ENCODE peak calls at places on chromosomes 1 and 21, in seven cellular contexts. S, Q, A, E, R, Z and U are unnamed samples. For H3K4me1, the result is how much of the 10 kb centered on the place peaks cover.

GRCh38 chr1:220813013-220813412 is 26.3 kb downstream of the MTARC1 start:
- DNase-seq in Q (no peak), S (no peak), Z (peak), A (no peak), R (no peak), E (no peak), U (no peak)

GRCh38 chr1:32900956-32901822 is at the start of gene TMEM54:
- DNase-seq in R (no peak), Z (peak), E (peak), A (peak), Q (peak), S (no peak), U (no peak)

GRCh38 chr1:76868154-76868882 is 1.0 kb downstream of the ST6GALNAC5 start:
- DNase-seq in E (peak), Z (peak), R (no peak), S (no peak), Q (peak), A (peak), U (no peak)

GRCh38 chr1:28756846-28757245 is 20.1 kb downstream of the YTHDF2 start:
- DNase-seq in S (no peak), Q (no peak), R (no peak), E (no peak), A (no peak), Z (peak), U (no peak)

GRCh38 chr1:182120411-182121258 is 59.1 kb upstream of the ZNF648 start:
- DNase-seq in A (peak), Z (no peak), E (peak), S (no peak), R (peak), Q (no peak), U (peak)

GRCh38 chr1:226497276-226497833 is 51.2 kb upstream of the STUM start:
- DNase-seq in A (no peak), Q (no peak), E (no peak), R (no peak), S (no peak), Z (no peak), U (no peak)

GRCh38 chr1:176880954-176881595 is 283.4 kb downstream of the ASTN1 start:
- DNase-seq in Q (peak), S (no peak), Z (peak), A (peak), R (peak), E (peak), U (peak)

GRCh38 chr21:43262427-43262826 is 93.6 kb downstream of the CRYAA start:
- DNase-seq in R (no peak), E (no peak), Q (peak), S (peak), A (no peak), Z (no peak), U (no peak)

GRCh38 chr1:109901508-109902145 is 9.0 kb upstream of the CSF1 start:
- DNase-seq in R (no peak), S (no peak), E (no peak), A (peak), Q (peak), Z (no peak), U (no peak)

GRCh38 chr1:46820560-46821060 is 21.8 kb downstream of the CYP4B1 start:
- DNase-seq in S (no peak), R (no peak), Q (no peak), A (no peak), Z (no peak), E (peak), U (no peak)

GRCh38 chr1:205532996-205533728 is 28.7 kb downstream of the CDK18 start:
- DNase-seq in Z (no peak), Q (peak), E (no peak), R (no peak), A (no peak), S (no peak), U (no peak)

GRCh38 chr1:153390938-153391710 is at the start of gene S100A8:
- DNase-seq in A (no peak), Q (no peak), Z (no peak), R (peak), E (peak), S (peak), U (peak)

GRCh38 chr1:44259090-44259489 is 45.8 kb downstream of the DMAP1 start:
- DNase-seq in Q (peak), S (no peak), Z (no peak), R (no peak), E (no peak), A (no peak), U (no peak)

GRCh38 chr1:17671741-17672140 is 83.4 kb upstream of the ACTL8 start:
- DNase-seq in R (no peak), Q (no peak), E (no peak), S (no peak), A (no peak), Z (peak), U (no peak)

GRCh38 chr1:111736548-111737215 is 2.5 kb downstream of the INKA2 start:
- DNase-seq in Q (peak), S (no peak), A (no peak), R (no peak), Z (no peak), E (peak), U (no peak)

GRCh38 chr1:204150702-204151561 is 912 bp downstream of the ETNK2 start:
- DNase-seq in Z (peak), R (peak), A (no peak), Q (peak), E (no peak), S (no peak), U (no peak)

GRCh38 chr1:161098161-161099068 is at the start of gene KLHDC9:
- DNase-seq in Z (peak), S (peak), Q (peak), A (peak), R (peak), E (peak), U (no peak)

GRCh38 chr1:95282496-95282850 is 48.5 kb downstream of the RWDD3 start:
- DNase-seq in S (no peak), A (no peak), Q (no peak), R (no peak), Z (no peak), E (no peak), U (no peak)

GRCh38 chr1:179121159-179121938 is 39.5 kb downstream of the TOR3A start:
- DNase-seq in A (no peak), Q (no peak), Z (peak), R (no peak), S (peak), E (no peak), U (no peak)
- TF ChIP-seq CTCF in A (peak), Q (peak), Z (peak), R (peak), S (peak), E (peak), U (peak)

DNA sequence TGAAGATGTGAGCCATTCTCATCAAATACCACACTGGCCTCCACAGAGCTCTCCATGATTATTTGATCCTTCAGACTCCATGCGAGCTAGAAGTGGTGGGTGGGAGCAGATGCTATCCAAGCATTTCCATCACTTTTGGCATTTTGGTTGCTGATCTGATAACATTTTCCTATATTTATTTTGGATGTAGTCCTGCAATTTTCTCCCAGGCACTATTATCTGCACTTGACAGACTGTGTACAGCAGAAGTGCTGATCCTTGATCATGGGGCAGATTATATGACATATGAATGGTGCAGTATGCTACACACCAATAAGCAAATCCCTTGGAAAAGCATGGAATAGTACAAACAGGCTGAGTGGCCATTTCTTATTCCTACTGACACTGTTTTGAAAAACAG is 167.6 kb upstream of the LRRC7 start:
- DNase-seq in E (no peak), Q (no peak), Z (no peak), S (no peak), A (no peak), R (no peak), U (no peak)
- H3K27ac ChIP-seq in E (no peak), Q (no peak), Z (no peak), S (no peak), A (no peak), R (no peak), U (no peak)

DNA sequence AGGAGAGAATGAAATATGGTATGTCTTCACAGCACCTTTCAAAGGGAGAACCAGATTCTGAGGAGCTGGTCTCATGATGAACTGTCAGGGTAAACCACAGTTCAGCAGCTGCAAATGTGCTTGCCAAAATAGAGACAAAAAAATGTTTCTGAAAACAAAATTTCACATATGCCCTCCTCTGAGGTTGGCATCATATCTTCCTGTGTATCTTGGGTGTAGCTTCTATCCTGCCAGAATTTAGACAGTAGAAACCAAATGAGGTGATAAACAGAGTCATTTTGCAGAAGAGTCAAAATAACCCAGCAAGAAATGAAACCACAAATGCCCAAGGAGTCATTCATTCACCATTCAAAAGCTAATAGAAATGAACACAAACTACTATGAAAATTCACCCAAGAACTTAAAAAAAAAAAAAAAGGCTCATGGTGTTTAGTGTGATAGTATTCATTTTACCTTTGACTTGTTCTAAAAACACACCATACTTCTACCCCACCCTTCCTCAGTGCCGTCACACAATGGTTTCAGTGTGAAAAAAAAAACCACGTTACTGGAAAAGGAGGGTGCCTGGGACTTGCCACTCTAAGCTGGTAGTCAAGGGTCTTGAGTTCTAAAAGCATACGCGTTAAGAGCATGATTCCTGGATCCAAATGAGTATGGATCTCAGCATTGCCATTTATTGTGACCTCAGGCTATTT is 18.5 kb downstream of the SELL start:
- DNase-seq in E (no peak), S (no peak), Z (no peak), Q (no peak), R (no peak), A (no peak), U (no peak)
- H3K4me1 ChIP-seq in E (half or more), S (under half), Z (under half), Q (under half), R (under half), A (under half), U (under half)

DNA sequence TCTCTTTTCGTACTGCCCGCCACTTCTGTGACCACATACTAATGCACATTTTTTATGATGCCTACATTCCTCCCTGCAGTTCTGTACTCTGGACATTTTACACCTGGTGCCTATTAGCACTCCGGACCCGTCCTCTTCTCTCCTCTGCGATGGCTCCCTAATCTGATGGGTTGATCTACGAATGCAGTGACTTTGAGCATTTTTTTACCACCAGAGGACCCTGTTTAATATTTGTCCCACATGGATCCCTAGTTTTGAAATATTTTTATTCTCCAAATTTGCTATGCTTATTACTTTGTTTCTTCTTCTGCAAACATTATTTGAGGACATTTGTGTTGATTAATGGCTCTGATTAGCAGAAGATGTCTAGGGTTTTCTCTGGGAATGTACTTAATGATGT is 5.2 kb downstream of the PPFIA4 start:
- DNase-seq in Z (no peak), S (no peak), A (no peak), R (no peak), Q (no peak), E (no peak), U (no peak)
- TF ChIP-seq CTCF in Z (peak), S (peak), A (no peak), R (no peak), Q (peak), E (no peak), U (peak)